ENCODE peak calls at places on chromosomes 6 and 20, in ten cellular contexts. One of them, this sample, is unnamed.

GRCh38 chr20:9573598-9573997 is 59.2 kb downstream of the LAMP5 start:
- DNase-seq in psoas muscle: no peak
- DNase-seq in astrocyte: no peak
- DNase-seq in CD8-positive, alpha-beta memory T cell: no peak
- DNase-seq in PC-9: no peak
- DNase-seq in cardiac muscle cell: no peak
- DNase-seq in heart right ventricle: no peak
- DNase-seq in lung: no peak
- DNase-seq in caudate nucleus: no peak
- DNase-seq in mammary epithelial cell: no peak
- DNase-seq in this sample: no peak

GRCh38 chr6:26268659-26269402 is 96.2 kb upstream of the BTN3A2 start:
- DNase-seq in psoas muscle: no peak
- DNase-seq in astrocyte: peak
- DNase-seq in CD8-positive, alpha-beta memory T cell: no peak
- DNase-seq in PC-9: peak
- DNase-seq in cardiac muscle cell: no peak
- DNase-seq in heart right ventricle: no peak
- DNase-seq in lung: no peak
- DNase-seq in caudate nucleus: no peak
- DNase-seq in mammary epithelial cell: peak
- DNase-seq in this sample: no peak

GRCh38 chr6:74585779-74586178 is 620.1 kb downstream of the COL12A1 start:
- DNase-seq in psoas muscle: no peak
- DNase-seq in astrocyte: no peak
- DNase-seq in CD8-positive, alpha-beta memory T cell: no peak
- DNase-seq in PC-9: no peak
- DNase-seq in cardiac muscle cell: no peak
- DNase-seq in heart right ventricle: no peak
- DNase-seq in lung: no peak
- DNase-seq in caudate nucleus: no peak
- DNase-seq in mammary epithelial cell: peak
- DNase-seq in this sample: no peak

GRCh38 chr6:27250955-27251671 is 3.6 kb downstream of the PRSS16 start:
- DNase-seq in psoas muscle: no peak
- DNase-seq in astrocyte: no peak
- DNase-seq in CD8-positive, alpha-beta memory T cell: no peak
- DNase-seq in PC-9: peak
- DNase-seq in cardiac muscle cell: peak
- DNase-seq in heart right ventricle: peak
- DNase-seq in lung: peak
- DNase-seq in caudate nucleus: no peak
- DNase-seq in mammary epithelial cell: peak
- DNase-seq in this sample: no peak

GRCh38 chr6:39555136-39555535 is 170.1 kb downstream of the KIF6 start:
- DNase-seq in psoas muscle: no peak
- DNase-seq in astrocyte: no peak
- DNase-seq in CD8-positive, alpha-beta memory T cell: no peak
- DNase-seq in PC-9: no peak
- DNase-seq in cardiac muscle cell: no peak
- DNase-seq in heart right ventricle: no peak
- DNase-seq in lung: no peak
- DNase-seq in caudate nucleus: no peak
- DNase-seq in mammary epithelial cell: no peak
- DNase-seq in this sample: no peak

GRCh38 chr6:90536516-90536915 is 50.4 kb downstream of the MAP3K7 start:
- DNase-seq in psoas muscle: no peak
- DNase-seq in astrocyte: no peak
- DNase-seq in CD8-positive, alpha-beta memory T cell: no peak
- DNase-seq in PC-9: no peak
- DNase-seq in cardiac muscle cell: peak
- DNase-seq in heart right ventricle: peak
- DNase-seq in lung: no peak
- DNase-seq in caudate nucleus: no peak
- DNase-seq in mammary epithelial cell: no peak
- DNase-seq in this sample: no peak

GRCh38 chr20:23021541-23021940 is 13.6 kb upstream of the SSTR4 start:
- DNase-seq in psoas muscle: no peak
- DNase-seq in astrocyte: no peak
- DNase-seq in CD8-positive, alpha-beta memory T cell: no peak
- DNase-seq in PC-9: no peak
- DNase-seq in cardiac muscle cell: no peak
- DNase-seq in heart right ventricle: no peak
- DNase-seq in lung: no peak
- DNase-seq in caudate nucleus: no peak
- DNase-seq in mammary epithelial cell: no peak
- DNase-seq in this sample: no peak

GRCh38 chr6:112717401-112717800 is 370.3 kb downstream of the RFPL4B start:
- DNase-seq in psoas muscle: no peak
- DNase-seq in astrocyte: peak
- DNase-seq in CD8-positive, alpha-beta memory T cell: no peak
- DNase-seq in PC-9: no peak
- DNase-seq in cardiac muscle cell: no peak
- DNase-seq in heart right ventricle: no peak
- DNase-seq in lung: no peak
- DNase-seq in caudate nucleus: no peak
- DNase-seq in mammary epithelial cell: no peak
- DNase-seq in this sample: no peak

GRCh38 chr6:144878577-144878976 is 593.4 kb downstream of the UTRN start:
- DNase-seq in psoas muscle: no peak
- DNase-seq in astrocyte: no peak
- DNase-seq in CD8-positive, alpha-beta memory T cell: no peak
- DNase-seq in PC-9: no peak
- DNase-seq in cardiac muscle cell: no peak
- DNase-seq in heart right ventricle: no peak
- DNase-seq in lung: no peak
- DNase-seq in caudate nucleus: no peak
- DNase-seq in mammary epithelial cell: no peak
- DNase-seq in this sample: no peak

DNA sequence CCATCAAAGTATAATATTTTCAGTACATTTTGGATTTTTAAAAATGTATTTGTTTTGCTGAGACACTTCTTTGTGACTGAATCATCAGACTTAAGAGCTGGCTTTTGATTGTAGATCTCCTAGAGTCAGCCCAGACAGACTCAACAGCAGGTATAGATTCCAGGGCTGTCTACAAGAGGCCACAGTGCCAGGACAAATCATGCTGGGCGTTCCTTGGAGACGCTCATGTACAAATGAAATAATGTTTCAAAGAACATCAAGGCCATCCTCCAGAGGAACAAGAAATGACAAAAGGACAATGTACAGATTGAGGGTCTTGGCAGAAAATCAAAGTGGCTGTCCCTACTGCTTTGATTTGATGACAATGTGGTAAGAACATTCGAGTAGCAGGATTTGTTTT is 369.3 kb downstream of the GRIK2 start:
- DNase-seq in psoas muscle: no peak
- DNase-seq in astrocyte: no peak
- DNase-seq in CD8-positive, alpha-beta memory T cell: no peak
- DNase-seq in PC-9: no peak
- DNase-seq in cardiac muscle cell: no peak
- DNase-seq in heart right ventricle: no peak
- DNase-seq in lung: no peak
- DNase-seq in caudate nucleus: no peak
- DNase-seq in mammary epithelial cell: peak
- DNase-seq in this sample: no peak
- H3K27ac ChIP-seq in psoas muscle: no peak
- H3K27ac ChIP-seq in astrocyte: no peak
- H3K27ac ChIP-seq in CD8-positive, alpha-beta memory T cell: no peak
- H3K27ac ChIP-seq in PC-9: no peak
- H3K27ac ChIP-seq in cardiac muscle cell: no peak
- H3K27ac ChIP-seq in heart right ventricle: no peak
- H3K27ac ChIP-seq in lung: no peak
- H3K27ac ChIP-seq in caudate nucleus: no peak
- H3K27ac ChIP-seq in mammary epithelial cell: no peak
- H3K27ac ChIP-seq in this sample: no peak

GRCh38 chr6:11054722-11055121 is 10.6 kb upstream of the ELOVL2 start:
- DNase-seq in psoas muscle: no peak
- DNase-seq in astrocyte: peak
- DNase-seq in CD8-positive, alpha-beta memory T cell: no peak
- DNase-seq in PC-9: no peak
- DNase-seq in cardiac muscle cell: no peak
- DNase-seq in heart right ventricle: no peak
- DNase-seq in lung: no peak
- DNase-seq in caudate nucleus: no peak
- DNase-seq in mammary epithelial cell: no peak
- DNase-seq in this sample: no peak
- H3K27ac ChIP-seq in psoas muscle: no peak
- H3K27ac ChIP-seq in astrocyte: no peak
- H3K27ac ChIP-seq in CD8-positive, alpha-beta memory T cell: no peak
- H3K27ac ChIP-seq in PC-9: no peak
- H3K27ac ChIP-seq in cardiac muscle cell: no peak
- H3K27ac ChIP-seq in heart right ventricle: no peak
- H3K27ac ChIP-seq in lung: no peak
- H3K27ac ChIP-seq in caudate nucleus: no peak
- H3K27ac ChIP-seq in mammary epithelial cell: no peak
- H3K27ac ChIP-seq in this sample: no peak

GRCh38 chr6:8174571-8174970 is 72.2 kb upstream of the EEF1E1 start:
- DNase-seq in psoas muscle: no peak
- DNase-seq in astrocyte: no peak
- DNase-seq in CD8-positive, alpha-beta memory T cell: no peak
- DNase-seq in PC-9: no peak
- DNase-seq in cardiac muscle cell: no peak
- DNase-seq in heart right ventricle: no peak
- DNase-seq in lung: no peak
- DNase-seq in caudate nucleus: peak
- DNase-seq in mammary epithelial cell: peak
- DNase-seq in this sample: no peak
- H3K27ac ChIP-seq in psoas muscle: no peak
- H3K27ac ChIP-seq in astrocyte: no peak
- H3K27ac ChIP-seq in CD8-positive, alpha-beta memory T cell: no peak
- H3K27ac ChIP-seq in PC-9: no peak
- H3K27ac ChIP-seq in cardiac muscle cell: no peak
- H3K27ac ChIP-seq in heart right ventricle: no peak
- H3K27ac ChIP-seq in lung: no peak
- H3K27ac ChIP-seq in caudate nucleus: no peak
- H3K27ac ChIP-seq in mammary epithelial cell: no peak
- H3K27ac ChIP-seq in this sample: no peak

GRCh38 chr6:130001229-130001554 is 17.2 kb upstream of the L3MBTL3 start:
- DNase-seq in psoas muscle: no peak
- DNase-seq in astrocyte: no peak
- DNase-seq in CD8-positive, alpha-beta memory T cell: no peak
- DNase-seq in PC-9: no peak
- DNase-seq in cardiac muscle cell: no peak
- DNase-seq in heart right ventricle: no peak
- DNase-seq in lung: no peak
- DNase-seq in caudate nucleus: no peak
- DNase-seq in mammary epithelial cell: no peak
- DNase-seq in this sample: no peak
- H3K27ac ChIP-seq in psoas muscle: no peak
- H3K27ac ChIP-seq in astrocyte: no peak
- H3K27ac ChIP-seq in CD8-positive, alpha-beta memory T cell: no peak
- H3K27ac ChIP-seq in PC-9: no peak
- H3K27ac ChIP-seq in cardiac muscle cell: no peak
- H3K27ac ChIP-seq in heart right ventricle: no peak
- H3K27ac ChIP-seq in lung: no peak
- H3K27ac ChIP-seq in caudate nucleus: no peak
- H3K27ac ChIP-seq in mammary epithelial cell: no peak
- H3K27ac ChIP-seq in this sample: no peak

DNA sequence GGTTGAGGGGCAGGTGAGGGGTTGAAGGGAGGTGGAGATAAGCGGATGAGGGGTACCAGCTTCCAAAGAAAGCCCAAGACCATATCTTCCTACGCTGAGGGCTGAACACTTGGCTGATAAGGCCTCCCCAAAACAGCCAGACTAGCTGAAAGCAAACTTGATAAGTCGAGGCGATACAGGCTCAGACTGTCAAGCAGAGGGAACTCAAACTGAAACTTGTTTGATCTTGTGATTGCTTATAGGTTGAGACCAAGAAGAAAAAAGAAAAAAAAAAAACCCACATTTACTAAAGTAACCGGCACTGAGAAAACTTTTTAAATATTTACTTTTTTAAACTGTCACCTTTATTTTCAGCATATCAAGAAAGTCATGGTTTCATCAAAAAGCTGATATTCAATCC is 73.6 kb downstream of the TRERF1 start:
- DNase-seq in psoas muscle: no peak
- DNase-seq in astrocyte: no peak
- DNase-seq in CD8-positive, alpha-beta memory T cell: no peak
- DNase-seq in PC-9: no peak
- DNase-seq in cardiac muscle cell: no peak
- DNase-seq in heart right ventricle: no peak
- DNase-seq in lung: no peak
- DNase-seq in caudate nucleus: no peak
- DNase-seq in mammary epithelial cell: no peak
- DNase-seq in this sample: no peak
- H3K27ac ChIP-seq in psoas muscle: no peak
- H3K27ac ChIP-seq in astrocyte: no peak
- H3K27ac ChIP-seq in CD8-positive, alpha-beta memory T cell: no peak
- H3K27ac ChIP-seq in PC-9: no peak
- H3K27ac ChIP-seq in cardiac muscle cell: peak
- H3K27ac ChIP-seq in heart right ventricle: no peak
- H3K27ac ChIP-seq in lung: no peak
- H3K27ac ChIP-seq in caudate nucleus: no peak
- H3K27ac ChIP-seq in mammary epithelial cell: no peak
- H3K27ac ChIP-seq in this sample: no peak

DNA sequence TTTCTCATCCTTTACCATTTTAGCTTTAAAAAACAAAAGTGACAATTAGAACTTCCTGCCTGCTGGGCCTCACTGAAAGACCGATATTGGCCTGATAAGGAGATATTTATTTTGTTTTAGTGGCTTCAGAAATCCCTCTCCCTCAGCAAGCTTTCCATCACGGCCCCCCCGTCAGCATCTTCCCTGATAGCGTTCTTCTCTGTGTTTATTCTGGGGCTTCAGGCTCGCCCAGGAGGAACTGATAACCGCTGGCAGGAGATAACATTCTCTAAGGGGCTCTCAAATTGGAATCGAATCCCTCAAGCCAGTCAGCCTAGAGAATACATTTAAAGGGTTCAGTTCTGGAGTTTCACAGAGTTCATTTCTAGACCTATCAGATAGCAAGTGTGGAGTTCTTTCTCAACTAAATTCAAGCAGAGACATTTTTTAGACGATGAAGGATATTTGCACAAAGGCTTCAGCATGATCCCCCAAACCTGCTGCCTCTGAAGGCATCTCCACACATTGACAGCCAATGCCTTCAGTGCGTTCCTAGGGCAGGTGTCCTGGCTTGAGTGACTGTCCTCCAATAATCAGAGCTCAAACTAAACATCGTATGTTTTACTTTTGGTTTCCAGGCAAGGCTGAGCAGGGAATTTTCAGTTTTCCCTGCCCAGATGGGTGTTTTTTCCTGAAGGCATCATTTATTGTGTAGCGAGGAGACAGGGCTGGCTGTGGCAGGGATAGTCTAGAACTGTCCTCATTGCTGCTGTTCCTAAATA is 17.0 kb downstream of the PRDM1 start:
- DNase-seq in psoas muscle: no peak
- DNase-seq in astrocyte: no peak
- DNase-seq in CD8-positive, alpha-beta memory T cell: no peak
- DNase-seq in PC-9: peak
- DNase-seq in cardiac muscle cell: peak
- DNase-seq in heart right ventricle: no peak
- DNase-seq in lung: no peak
- DNase-seq in caudate nucleus: no peak
- DNase-seq in mammary epithelial cell: peak
- DNase-seq in this sample: no peak
- H3K27ac ChIP-seq in psoas muscle: no peak
- H3K27ac ChIP-seq in astrocyte: no peak
- H3K27ac ChIP-seq in CD8-positive, alpha-beta memory T cell: peak
- H3K27ac ChIP-seq in PC-9: no peak
- H3K27ac ChIP-seq in cardiac muscle cell: peak
- H3K27ac ChIP-seq in heart right ventricle: peak
- H3K27ac ChIP-seq in lung: no peak
- H3K27ac ChIP-seq in caudate nucleus: no peak
- H3K27ac ChIP-seq in mammary epithelial cell: peak
- H3K27ac ChIP-seq in this sample: no peak